ENCODE peak calls at places on chromosomes 11 and 22, in ten cellular contexts. U is neural crest cell, P is MG63, S is IMR-90, H is LHCN-M2, L is Daoy, G is NCI-H748 treated with DMSO at 0.1 percent for 48 hours, X is Caco-2, V is LoVo, Y is AG10803. D is an unnamed sample.

GRCh38 chr11:134652586-134653255 is 240.7 kb upstream of the B3GAT1 start:
- DNase-seq in Y (no peak), U (no peak), P (no peak), V (no peak), X (peak), H (no peak), S (no peak), G (no peak), L (no peak), D (no peak)

GRCh38 chr11:23288001-23288783 is 427.9 kb upstream of the CCDC179 start:
- DNase-seq in G (no peak), Y (peak), L (no peak), U (no peak), H (peak), V (no peak), P (peak), X (no peak), S (peak), D (no peak)

GRCh38 chr22:44425356-44425755 is 72.7 kb downstream of the RTL6 start:
- DNase-seq in S (peak), X (no peak), P (no peak), L (no peak), Y (no peak), V (no peak), U (no peak), H (peak), G (no peak), D (no peak)

GRCh38 chr11:23041104-23041503 is 180.8 kb upstream of the CCDC179 start:
- DNase-seq in L (no peak), P (no peak), H (no peak), G (no peak), Y (no peak), U (no peak), S (no peak), X (no peak), V (no peak), D (no peak)

GRCh38 chr11:363948-364761 is 5.1 kb upstream of the B4GALNT4 start:
- DNase-seq in S (no peak), L (peak), P (peak), U (no peak), Y (peak), H (peak), G (peak), V (peak), X (peak), D (peak)

GRCh38 chr22:28430656-28431055 is 249.0 kb downstream of the TTC28 start:
- DNase-seq in Y (peak), V (no peak), U (no peak), G (no peak), X (no peak), P (no peak), H (no peak), L (no peak), S (no peak), D (no peak)

GRCh38 chr11:65417221-65417701 is 5.3 kb upstream of the NEAT1 start:
- DNase-seq in V (no peak), G (no peak), H (no peak), L (no peak), P (no peak), Y (peak), U (no peak), X (no peak), S (no peak), D (no peak)

GRCh38 chr11:369336-370018 is at the start of gene B4GALNT4:
- DNase-seq in U (no peak), V (peak), L (peak), Y (no peak), H (no peak), X (no peak), G (no peak), S (peak), P (peak), D (no peak)

GRCh38 chr11:91164452-91164822 is 941.6 kb upstream of the CHORDC1 start:
- DNase-seq in X (no peak), G (peak), U (no peak), Y (no peak), L (no peak), V (no peak), H (peak), P (no peak), S (no peak), D (no peak)

GRCh38 chr11:102111787-102112653 is 1.8 kb downstream of the YAP1 start:
- DNase-seq in L (peak), H (peak), S (peak), G (no peak), U (no peak), Y (peak), V (peak), P (peak), X (no peak), D (no peak)

GRCh38 chr11:3223932-3224729 is 5.5 kb upstream of the MRGPRG start:
- DNase-seq in Y (no peak), G (no peak), S (no peak), V (no peak), H (no peak), X (no peak), P (no peak), U (no peak), L (no peak), D (no peak)

GRCh38 chr11:114257621-114258558 is 38.3 kb upstream of the NNMT start:
- DNase-seq in X (peak), V (no peak), S (no peak), G (no peak), P (peak), Y (no peak), H (peak), L (peak), U (peak), D (peak)

GRCh38 chr11:66727282-66727882 is 1.6 kb downstream of the SPTBN2 start:
- DNase-seq in H (no peak), U (peak), V (peak), L (peak), S (peak), P (peak), Y (no peak), G (no peak), X (peak), D (no peak)

GRCh38 chr22:47923011-47923427 is 1160.6 kb downstream of the TBC1D22A start:
- DNase-seq in V (no peak), G (no peak), X (no peak), Y (no peak), U (no peak), S (no peak), H (no peak), L (no peak), P (no peak), D (no peak)

GRCh38 chr11:116215471-116216113 is 557.2 kb downstream of the BUD13 start:
- DNase-seq in H (no peak), L (peak), X (peak), P (no peak), U (no peak), Y (no peak), S (no peak), G (no peak), V (no peak), D (peak)

GRCh38 chr11:115712296-115712695 is 208.1 kb upstream of the CADM1 start:
- DNase-seq in L (no peak), H (no peak), P (no peak), X (no peak), V (no peak), S (no peak), U (no peak), Y (no peak), G (no peak), D (no peak)

GRCh38 chr22:50730941-50731661 is 6.9 kb upstream of the ACR start:
- DNase-seq in U (no peak), V (no peak), X (peak), L (no peak), P (no peak), H (no peak), Y (peak), G (no peak), S (no peak), D (no peak)

GRCh38 chr11:128607819-128608218 is 20.5 kb upstream of the ETS1 start:
- DNase-seq in U (no peak), S (no peak), V (no peak), P (no peak), X (no peak), L (no peak), H (no peak), Y (no peak), G (no peak), D (no peak)

GRCh38 chr22:45009881-45010531 is at the start of gene PHF21B:
- DNase-seq in G (peak), X (no peak), U (peak), H (peak), S (peak), V (no peak), P (peak), Y (peak), L (peak), D (peak)

GRCh38 chr22:40348025-40348658 is 1.8 kb downstream of the ADSL start:
- DNase-seq in L (peak), X (no peak), G (no peak), H (peak), S (peak), Y (peak), V (peak), P (peak), U (peak), D (no peak)

GRCh38 chr22:42419328-42419881 is 12.8 kb downstream of the NFAM1 start:
- DNase-seq in Y (no peak), U (no peak), S (no peak), X (no peak), L (no peak), V (no peak), H (no peak), G (no peak), P (no peak), D (no peak)

GRCh38 chr11:93945596-93945995 is 75.6 kb upstream of the HEPHL1 start:
- DNase-seq in S (no peak), U (no peak), H (peak), X (no peak), L (no peak), Y (no peak), P (no peak), V (no peak), G (no peak), D (no peak)

GRCh38 chr11:78796956-78797355 is 222.3 kb upstream of the NARS2 start:
- DNase-seq in S (peak), H (peak), X (no peak), U (no peak), G (no peak), Y (peak), L (peak), P (peak), V (no peak), D (no peak)